ENCODE peak calls at places on chromosomes 2 and 18, in four cellular contexts. I is ecto neural progenitor cell, T is GM13976, Z is NCI-H2029. M is an unnamed sample.

GRCh38 chr2:37877457-37878315 is 47.4 kb upstream of the RMDN2 start:
- DNase-seq in Z (peak), T (peak), I (no peak), M (peak)

GRCh38 chr2:118991554-118991953 is 49.6 kb downstream of the MARCO start:
- DNase-seq in Z (no peak), I (no peak), T (no peak), M (no peak)

GRCh38 chr18:10840768-10841167 is 308.6 kb downstream of the PIEZO2 start:
- DNase-seq in T (no peak), Z (no peak), I (no peak), M (no peak)

GRCh38 chr18:58221060-58221725 is 177.2 kb downstream of the NEDD4L start:
- DNase-seq in Z (no peak), I (no peak), T (no peak), M (no peak)

GRCh38 chr2:159146930-159147666 is 139.4 kb downstream of the WDSUB1 start:
- DNase-seq in I (no peak), T (no peak), Z (no peak), M (peak)

GRCh38 chr2:182893666-182894065 is 27.2 kb upstream of the FRZB start:
- DNase-seq in T (no peak), Z (no peak), I (no peak), M (no peak)

GRCh38 chr2:182597570-182597969 is 118.5 kb upstream of the DNAJC10 start:
- DNase-seq in Z (no peak), I (no peak), T (no peak), M (no peak)

GRCh38 chr2:2109186-2109585 is 221.9 kb downstream of the MYT1L start:
- DNase-seq in Z (no peak), T (no peak), I (no peak), M (no peak)

GRCh38 chr2:172095905-172096660 is 6.6 kb downstream of the DLX2 start:
- DNase-seq in Z (no peak), I (peak), T (peak), M (no peak)

GRCh38 chr2:27897755-27898154 is 7.2 kb downstream of the BABAM2 start:
- DNase-seq in I (no peak), T (no peak), Z (no peak), M (no peak)

GRCh38 chr2:44348385-44348784 is 12.9 kb downstream of the PREPL start:
- DNase-seq in I (no peak), T (no peak), Z (no peak), M (no peak)

GRCh38 chr2:26671691-26672090 is 20.8 kb upstream of the KCNK3 start:
- DNase-seq in Z (no peak), I (peak), T (no peak), M (no peak)

GRCh38 chr2:103823847-103824246 is 1030.1 kb upstream of the POU3F3 start:
- DNase-seq in T (no peak), Z (peak), I (no peak), M (peak)

GRCh38 chr18:77884454-77884853 is 634.8 kb downstream of the GALR1 start:
- DNase-seq in I (no peak), Z (no peak), T (no peak), M (no peak)

GRCh38 chr2:23654756-23655155 is 269.8 kb downstream of the KLHL29 start:
- DNase-seq in T (no peak), Z (no peak), I (no peak), M (no peak)

GRCh38 chr2:191488135-191488534 is 189.8 kb upstream of the NABP1 start:
- DNase-seq in Z (no peak), I (no peak), T (no peak), M (no peak)

GRCh38 chr2:54497738-54498680 is 41.9 kb downstream of the SPTBN1 start:
- DNase-seq in Z (no peak), I (no peak), T (no peak), M (no peak)

GRCh38 chr2:890791-891190 is 59.9 kb upstream of the SNTG2 start:
- DNase-seq in Z (no peak), T (no peak), I (no peak), M (no peak)

GRCh38 chr18:21155443-21155842 is 43.8 kb upstream of the ROCK1 start:
- DNase-seq in I (no peak), Z (no peak), T (no peak), M (no peak)

GRCh38 chr2:210222607-210223006 is 2.6 kb downstream of the ACADL start:
- DNase-seq in I (no peak), Z (no peak), T (no peak), M (no peak)

GRCh38 chr2:232839680-232840079 is 30.4 kb upstream of the SNORC start:
- DNase-seq in I (no peak), T (no peak), Z (no peak), M (no peak)

GRCh38 chr2:29063646-29064372 is 10.5 kb downstream of the PCARE start:
- DNase-seq in Z (no peak), T (no peak), I (no peak), M (no peak)

GRCh38 chr2:122663737-122664136 is 908.3 kb downstream of the TSN start:
- DNase-seq in T (no peak), Z (no peak), I (no peak), M (no peak)

GRCh38 chr2:224038049-224038829 is 847 bp downstream of the SERPINE2 start:
- DNase-seq in T (peak), Z (no peak), I (peak), M (no peak)

M was measured in SHP77 treated with DMSO at 0.1 percent for 48 hours.